ENCODE peak calls at places on chromosomes 11 and 22, in four cellular contexts. X is pancreas, N is CD14-positive monocyte, K is HFF-Myc. L is an unnamed sample.

GRCh38 chr11:123431619-123432018 is 1.6 kb downstream of the GRAMD1B start:
- DNase-seq in K (no peak), N (peak; percentile 48), X (no peak), L (no peak)

GRCh38 chr11:66176650-66177049 is 91.8 kb upstream of the RAB1B start:
- DNase-seq in N (no peak), X (no peak), K (no peak), L (no peak)

GRCh38 chr11:129143335-129143734 is 48.8 kb downstream of the ARHGAP32 start:
- DNase-seq in K (peak; percentile 89), N (no peak), X (no peak), L (peak; percentile 96)

GRCh38 chr11:35064114-35064800 is 74.7 kb upstream of the CD44 start:
- DNase-seq in K (peak; percentile 80), X (no peak), N (no peak), L (no peak)

GRCh38 chr11:70397336-70397982 is 870 bp upstream of the CTTN start:
- DNase-seq in N (no peak), X (no peak), K (no peak), L (no peak)

GRCh38 chr11:73229321-73230275 is 11.5 kb downstream of the P2RY2 start:
- DNase-seq in N (no peak), X (no peak), K (no peak), L (no peak)

GRCh38 chr11:124075841-124076571 is 34.9 kb upstream of the OR10G7 start:
- DNase-seq in N (peak; percentile 49), K (no peak), X (peak; percentile 77), L (peak; percentile 92)

GRCh38 chr22:42949159-42949558 is 65.8 kb downstream of the PACSIN2 start:
- DNase-seq in X (peak; percentile 10), K (no peak), N (no peak), L (no peak)

GRCh38 chr22:23100124-23100801 is 29.9 kb downstream of the GNAZ start:
- DNase-seq in X (no peak), K (no peak), N (no peak), L (no peak)

DNA sequence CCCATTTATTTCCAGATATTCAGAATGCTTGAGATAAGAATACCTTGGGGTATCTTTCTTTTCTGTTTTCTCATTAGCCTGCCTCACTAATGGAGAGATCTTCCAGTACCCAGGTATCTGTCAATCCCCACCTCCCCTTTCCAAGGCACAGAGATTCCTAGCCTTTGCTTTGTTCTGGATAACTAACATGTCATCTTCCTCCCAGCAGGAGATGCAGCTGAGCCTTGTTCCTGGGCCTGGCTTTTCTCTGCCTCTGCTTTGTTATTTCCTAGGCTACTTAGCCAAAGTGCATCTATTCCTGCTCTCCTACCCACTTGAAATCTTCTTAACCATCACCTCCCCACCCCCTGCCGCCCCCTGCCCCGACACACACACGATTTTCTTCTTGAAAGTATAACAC is 297.1 kb downstream of the NELL1 start:
- DNase-seq in N (no peak), K (no peak), X (no peak), L (no peak)
- TF ChIP-seq CTCF in N (no peak), K (no peak), X (no peak), L (no peak)

DNA sequence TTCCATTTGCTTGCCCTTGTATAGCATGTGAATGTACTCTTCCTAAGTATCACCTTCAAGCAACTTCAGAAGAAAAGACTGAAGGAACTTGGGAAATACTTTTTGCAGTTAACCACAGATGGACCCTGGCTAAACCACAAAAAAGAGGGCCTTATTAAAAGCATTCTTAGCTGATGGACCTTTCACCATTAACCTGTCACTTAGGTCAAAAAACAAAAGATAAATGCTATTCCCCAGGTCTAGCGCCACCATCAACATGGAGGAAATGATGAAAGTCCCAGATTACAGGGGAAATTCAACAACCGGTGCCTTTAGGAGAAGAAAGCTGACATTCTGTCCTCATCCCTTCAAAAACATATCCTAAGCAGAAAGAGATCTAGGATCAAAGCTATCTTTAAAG is 29.5 kb downstream of the STK33 start:
- DNase-seq in X (no peak), K (no peak), N (no peak), L (no peak)
- TF ChIP-seq CTCF in X (no peak), K (no peak), N (no peak), L (no peak)

GRCh38 chr22:37418627-37419369 is 8.5 kb downstream of the ELFN2 start:
- DNase-seq in N (no peak), X (peak; percentile 62), K (no peak), L (no peak)

GRCh38 chr22:37419370-37419915 is 7.8 kb downstream of the ELFN2 start:
- DNase-seq in N (no peak), X (peak; percentile 63), K (no peak), L (no peak)

GRCh38 chr22:37419916-37420655 is 7.2 kb downstream of the ELFN2 start:
- DNase-seq in N (no peak), K (no peak), X (peak; percentile 51), L (no peak)

GRCh38 chr22:37421468-37421877 is 5.8 kb downstream of the ELFN2 start:
- DNase-seq in K (no peak), X (no peak), N (no peak), L (no peak)

GRCh38 chr22:37420656-37421467 is 6.4 kb downstream of the ELFN2 start:
- DNase-seq in X (no peak), N (peak; percentile 67), K (no peak), L (no peak)
- TF ChIP-seq CTCF in X (no peak), N (peak; percentile 25), K (no peak), L (no peak)

DNA sequence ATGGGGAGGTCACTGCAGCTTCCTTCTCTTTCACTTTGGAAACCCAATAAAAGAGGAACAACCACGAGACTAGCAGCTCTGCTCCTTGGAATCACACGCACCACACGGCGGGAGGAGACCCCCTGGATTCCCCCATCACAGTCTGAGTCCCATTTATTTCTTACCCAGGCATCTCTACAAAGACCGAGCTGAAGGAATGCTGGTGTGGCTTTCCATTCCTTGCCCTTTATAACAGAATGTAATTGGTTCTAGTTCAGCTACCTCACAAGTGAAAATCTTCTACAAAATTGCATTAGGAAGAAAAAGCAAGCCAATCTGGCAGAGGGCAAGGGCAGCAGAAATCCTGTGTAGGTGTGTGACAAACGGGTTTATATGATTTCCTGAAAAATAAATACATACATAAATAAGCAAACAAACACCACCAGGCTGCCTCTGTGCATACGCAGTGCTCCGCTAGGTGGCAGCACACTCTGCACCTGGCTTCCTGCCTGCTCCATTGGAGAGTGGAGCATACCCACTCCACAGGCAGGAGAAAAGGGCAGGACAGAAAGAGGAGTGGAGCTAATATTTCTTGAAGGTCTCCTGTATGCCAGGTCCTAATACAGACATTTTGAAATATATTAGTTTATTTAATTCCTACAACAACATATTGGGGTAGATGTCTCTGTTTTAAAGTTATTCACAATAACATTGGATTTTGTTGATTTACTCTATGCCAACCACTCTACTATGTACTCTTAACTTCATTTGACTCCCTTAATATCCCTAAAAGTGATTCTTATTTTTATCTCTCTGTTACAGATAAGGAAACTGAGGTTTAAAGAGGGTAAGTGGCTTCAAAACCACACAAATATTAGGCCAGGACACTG is 673.1 kb downstream of the KCNA4 start:
- DNase-seq in K (peak; percentile 22), N (no peak), X (peak; percentile 80), L (no peak)
- TF ChIP-seq CTCF in K (peak; percentile 98), N (peak; percentile 86), X (peak; percentile 84), L (peak; percentile 94)